ENCODE peak calls at places on chromosomes 7 and 10, in four cellular contexts. D is fibroblast of the aortic adventitia, Y is brain microvascular endothelial cell, U is choroid plexus epithelial cell. J is an unnamed sample.

GRCh38 chr10:90723416-90724068 is 134.3 kb downstream of the HTR7 start:
- DNase-seq in D (no peak), Y (no peak), U (no peak), J (no peak)

GRCh38 chr10:91590142-91590903 is 42.5 kb downstream of the PPP1R3C start:
- DNase-seq in D (peak), Y (peak), U (peak), J (no peak)

GRCh38 chr7:10237306-10237705 is 736.4 kb upstream of the PHF14 start:
- DNase-seq in D (no peak), Y (peak), U (peak), J (no peak)

GRCh38 chr10:65320256-65321026 is 1605.4 kb upstream of the LRRTM3 start:
- DNase-seq in D (no peak), Y (no peak), U (no peak), J (no peak)

GRCh38 chr7:133854739-133855138 is 272.4 kb upstream of the LRGUK start:
- DNase-seq in D (peak), Y (peak), U (peak), J (no peak)

GRCh38 chr7:28509256-28510021 is 97.1 kb downstream of the CREB5 start:
- DNase-seq in D (peak), Y (no peak), U (no peak), J (no peak)

GRCh38 chr7:108454674-108455523 is 1.3 kb downstream of the NRCAM start:
- DNase-seq in D (peak), Y (no peak), U (peak), J (no peak)

GRCh38 chr10:12622016-12622415 is 272.7 kb downstream of the CAMK1D start:
- DNase-seq in D (no peak), Y (no peak), U (no peak), J (no peak)

GRCh38 chr10:110918633-110919348 is at the start of gene BBIP1:
- DNase-seq in D (peak), Y (peak), U (peak), J (peak)

DNA sequence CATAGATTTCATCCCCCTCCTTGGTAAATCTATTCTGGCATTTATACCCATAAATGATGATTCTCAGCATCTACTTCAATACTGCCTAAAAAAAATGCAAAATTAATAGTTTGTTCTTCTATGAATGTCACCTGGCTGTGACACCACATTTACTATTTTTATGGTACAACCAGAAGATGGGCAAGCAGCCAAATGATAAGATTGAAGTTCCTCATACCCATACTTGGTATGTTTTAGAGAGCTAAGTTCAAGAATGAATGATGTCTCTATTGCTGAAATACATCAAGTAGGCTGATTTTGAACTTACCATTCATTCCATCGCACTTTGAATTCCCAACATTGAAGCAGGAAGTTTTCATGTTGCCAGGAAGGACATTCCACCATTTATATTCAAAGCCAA is 134.2 kb downstream of the ELAPOR2 start:
- DNase-seq in D (no peak), Y (no peak), U (no peak), J (no peak)
- H3K4me3 ChIP-seq in D (no peak), Y (no peak), U (no peak), J (no peak)

GRCh38 chr10:30219977-30220751 is 128.9 kb downstream of the MTPAP start:
- DNase-seq in D (no peak), Y (peak), U (peak), J (no peak)
- H3K4me3 ChIP-seq in D (no peak), Y (peak), U (peak), J (no peak)

GRCh38 chr10:2920638-2921037 is 146.7 kb upstream of the PFKP start:
- DNase-seq in D (no peak), Y (no peak), U (no peak), J (no peak)

GRCh38 chr10:2919016-2919415 is 148.3 kb upstream of the PFKP start:
- DNase-seq in D (no peak), Y (no peak), U (no peak), J (no peak)

GRCh38 chr10:2920166-2920565 is 147.2 kb upstream of the PFKP start:
- DNase-seq in D (no peak), Y (no peak), U (no peak), J (no peak)

GRCh38 chr10:2924425-2924824 is 142.9 kb upstream of the PFKP start:
- DNase-seq in D (no peak), Y (no peak), U (no peak), J (no peak)

GRCh38 chr10:2921956-2922680 is 145.2 kb upstream of the PFKP start:
- DNase-seq in D (no peak), Y (peak), U (peak), J (no peak)
- H3K4me3 ChIP-seq in D (no peak), Y (no peak), U (no peak), J (no peak)

DNA sequence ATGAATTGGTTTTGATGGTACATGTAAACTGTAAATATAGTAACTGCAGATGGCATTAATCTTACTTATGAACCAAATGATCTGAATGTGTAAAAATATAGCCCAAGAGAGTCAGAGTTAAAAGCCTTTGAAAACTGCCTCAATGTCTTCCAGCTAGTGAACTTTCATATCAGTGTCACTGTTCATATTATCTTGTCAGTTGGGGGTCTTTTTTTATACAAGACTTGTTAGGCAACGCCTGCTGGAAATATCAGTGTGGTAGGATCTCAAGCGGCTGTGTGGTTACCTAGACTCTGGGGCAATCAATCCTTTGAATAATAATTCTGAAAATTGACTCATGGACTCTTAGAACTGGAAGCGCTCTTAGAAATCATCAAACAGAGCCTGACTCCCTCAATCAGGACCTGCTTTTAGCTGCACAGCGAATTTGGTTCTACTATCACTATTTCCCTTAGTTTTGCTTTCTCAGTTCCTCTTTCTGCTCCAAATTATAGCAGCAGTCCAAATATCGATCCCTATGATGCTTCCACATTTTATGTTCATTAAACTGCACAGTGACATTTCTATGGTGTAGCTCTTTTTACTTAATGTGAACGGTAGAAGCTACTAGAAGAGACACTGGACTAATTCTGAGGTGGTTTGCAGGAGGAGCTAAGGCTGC is 100.1 kb upstream of the COL1A2 start:
- DNase-seq in D (peak), Y (no peak), U (no peak), J (no peak)
- H3K4me3 ChIP-seq in D (peak), Y (no peak), U (no peak), J (no peak)

GRCh38 chr7:100493476-100494264 is 9.9 kb downstream of the NYAP1 start:
- DNase-seq in D (no peak), Y (no peak), U (peak), J (no peak)
- H3K4me3 ChIP-seq in D (no peak), Y (peak), U (peak), J (peak)

GRCh38 chr7:122306320-122307227 is 2.0 kb upstream of the FEZF1 start:
- DNase-seq in D (no peak), Y (no peak), U (no peak), J (no peak)
- H3K4me3 ChIP-seq in D (no peak), Y (no peak), U (no peak), J (no peak)

GRCh38 chr10:6086375-6087233 is 2.2 kb upstream of the RBM17 start:
- DNase-seq in D (peak), Y (peak), U (peak), J (peak)
- H3K4me3 ChIP-seq in D (peak), Y (no peak), U (peak), J (no peak)

GRCh38 chr10:123462760-123463159 is 203.4 kb upstream of the GPR26 start:
- DNase-seq in D (no peak), Y (no peak), U (no peak), J (no peak)

GRCh38 chr10:123455861-123456260 is 210.3 kb upstream of the GPR26 start:
- DNase-seq in D (no peak), Y (no peak), U (no peak), J (no peak)

GRCh38 chr10:123463176-123463575 is 203.0 kb upstream of the GPR26 start:
- DNase-seq in D (no peak), Y (no peak), U (no peak), J (no peak)

GRCh38 chr10:123458933-123459332 is 207.2 kb upstream of the GPR26 start:
- DNase-seq in D (no peak), Y (no peak), U (no peak), J (peak)

DNA sequence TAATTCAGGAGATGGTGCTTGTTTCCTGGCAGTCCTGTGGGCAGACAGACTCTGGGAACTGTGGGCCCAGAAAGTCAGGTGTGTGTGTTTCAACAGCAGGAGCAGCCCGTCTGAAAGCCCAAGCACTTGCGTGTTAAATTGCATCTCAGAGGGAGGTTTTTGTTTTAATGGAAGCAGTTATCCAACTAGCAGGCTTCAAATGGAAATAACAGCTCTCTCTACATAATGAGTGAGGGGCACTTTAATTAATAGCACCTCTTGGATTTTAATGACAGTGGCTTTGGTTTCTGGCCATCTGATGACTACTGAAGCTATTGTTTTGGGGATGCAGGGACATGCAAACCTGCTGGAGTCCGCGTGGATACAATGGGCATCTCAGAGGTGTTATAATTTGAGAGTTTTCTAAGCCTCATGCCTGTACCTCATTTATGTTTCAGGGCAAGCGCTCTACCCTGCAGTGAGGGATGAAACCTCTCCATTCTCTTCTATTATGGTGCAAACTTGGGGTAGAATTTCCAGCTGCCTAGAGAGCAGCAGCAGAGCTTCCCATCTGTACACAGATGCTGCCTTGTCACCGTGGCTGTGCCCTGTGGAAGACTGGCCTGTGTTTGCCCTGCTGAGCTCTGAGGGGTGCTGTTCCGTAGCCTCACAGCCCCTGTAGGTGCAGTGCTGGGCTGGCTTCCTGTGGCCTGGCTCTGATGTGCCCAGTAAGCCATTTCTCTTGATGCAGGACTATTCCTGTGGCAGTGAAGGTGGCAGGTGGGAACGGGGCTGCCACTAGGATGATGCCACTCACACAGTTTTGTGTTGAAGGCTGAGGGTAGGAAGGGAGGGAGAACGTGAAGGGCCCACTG is 206.6 kb upstream of the GPR26 start:
- DNase-seq in D (no peak), Y (no peak), U (no peak), J (no peak)
- H3K4me3 ChIP-seq in D (no peak), Y (no peak), U (no peak), J (no peak)

J was measured in GM12864.